ENCODE peak calls at places on chromosomes 11 and 22, in five cellular contexts. One of them, this sample, is unnamed.

GRCh38 chr11:126459691-126460404 is 104.4 kb downstream of the ST3GAL4 start:
- DNase-seq in HEK293T: no peak
- DNase-seq in GM12878: no peak
- DNase-seq in HepG2: no peak
- DNase-seq in H1: no peak
- DNase-seq in this sample: no peak

GRCh38 chr11:16791494-16791961 is 53.1 kb downstream of the C11orf58 start:
- DNase-seq in HEK293T: no peak
- DNase-seq in GM12878: no peak
- DNase-seq in HepG2: peak; percentile 24
- DNase-seq in H1: no peak
- DNase-seq in this sample: no peak

GRCh38 chr22:49211176-49211575 is 616.5 kb downstream of the BRD1 start:
- DNase-seq in GM12878: no peak
- DNase-seq in HepG2: no peak
- DNase-seq in HEK293T: no peak
- DNase-seq in H1: no peak
- DNase-seq in this sample: no peak

GRCh38 chr11:128388182-128388815 is 199.1 kb downstream of the ETS1 start:
- DNase-seq in HepG2: no peak
- DNase-seq in GM12878: no peak
- DNase-seq in HEK293T: peak; percentile 42
- DNase-seq in H1: no peak
- DNase-seq in this sample: no peak

GRCh38 chr11:42996742-42997307 is 315.0 kb upstream of the API5 start:
- DNase-seq in HepG2: no peak
- DNase-seq in GM12878: no peak
- DNase-seq in H1: no peak
- DNase-seq in HEK293T: no peak
- DNase-seq in this sample: no peak

GRCh38 chr11:35558468-35558867 is 33.1 kb upstream of the PAMR1 start:
- DNase-seq in GM12878: no peak
- DNase-seq in HepG2: no peak
- DNase-seq in HEK293T: no peak
- DNase-seq in H1: no peak
- DNase-seq in this sample: no peak

GRCh38 chr11:14300661-14301304 is 58.2 kb downstream of the RRAS2 start:
- DNase-seq in H1: no peak
- DNase-seq in HepG2: peak; percentile 59
- DNase-seq in HEK293T: peak; percentile 72
- DNase-seq in GM12878: no peak
- DNase-seq in this sample: peak; percentile 36

GRCh38 chr11:45803981-45804805 is 756 bp upstream of the SLC35C1 start:
- DNase-seq in H1: peak; percentile 88
- DNase-seq in HEK293T: peak; percentile 52
- DNase-seq in HepG2: peak; percentile 18
- DNase-seq in GM12878: no peak
- DNase-seq in this sample: peak; percentile 49

GRCh38 chr11:74357449-74357848 is 40.8 kb downstream of the PGM2L1 start:
- DNase-seq in HepG2: no peak
- DNase-seq in GM12878: no peak
- DNase-seq in H1: no peak
- DNase-seq in HEK293T: no peak
- DNase-seq in this sample: no peak

GRCh38 chr11:66011785-66012303 is at the start of gene CST6:
- DNase-seq in GM12878: no peak
- DNase-seq in H1: peak; percentile 69
- DNase-seq in HepG2: no peak
- DNase-seq in HEK293T: no peak
- DNase-seq in this sample: no peak

GRCh38 chr22:49683032-49683431 is 144.6 kb downstream of the BRD1 start:
- DNase-seq in GM12878: no peak
- DNase-seq in HepG2: no peak
- DNase-seq in H1: no peak
- DNase-seq in HEK293T: no peak
- DNase-seq in this sample: no peak

DNA sequence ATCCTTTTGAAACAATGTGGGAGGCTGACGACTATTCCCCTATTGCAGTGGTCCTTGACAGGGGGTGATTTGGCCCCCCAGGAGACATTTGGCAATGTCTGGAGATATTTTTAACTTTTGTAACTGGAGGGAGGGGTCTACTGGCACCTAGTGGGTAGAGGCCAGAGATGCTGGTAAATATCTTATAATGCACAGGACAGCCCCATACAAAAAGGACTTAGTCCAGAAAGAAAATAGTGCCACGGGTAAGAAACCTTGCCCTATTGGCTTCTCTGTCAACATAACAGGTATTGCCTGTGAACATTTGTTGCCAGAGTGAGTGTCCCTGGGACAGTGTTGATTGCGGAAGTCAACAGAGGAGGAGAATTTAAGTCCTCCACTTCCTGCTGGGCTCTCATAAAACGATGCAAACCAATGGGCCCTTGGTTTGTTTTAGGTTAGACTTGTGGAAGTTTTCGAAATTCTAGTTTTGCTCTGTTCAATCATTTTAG is 101.6 kb downstream of the MAML2 start:
- DNase-seq in H1: no peak
- DNase-seq in HEK293T: no peak
- DNase-seq in GM12878: no peak
- DNase-seq in HepG2: peak; percentile 89
- DNase-seq in this sample: no peak
- TF ChIP-seq SUZ12 in H1: no peak
- TF ChIP-seq SUZ12 in HEK293T: no peak
- TF ChIP-seq SUZ12 in GM12878: no peak
- TF ChIP-seq SUZ12 in HepG2: no peak
- TF ChIP-seq SUZ12 in this sample: no peak

GRCh38 chr11:1784761-1785650 is 21.3 kb upstream of the CTSD start:
- DNase-seq in HepG2: no peak
- DNase-seq in HEK293T: no peak
- DNase-seq in H1: no peak
- DNase-seq in GM12878: no peak
- DNase-seq in this sample: no peak

GRCh38 chr11:1782026-1782696 is 18.4 kb upstream of the CTSD start:
- DNase-seq in HepG2: no peak
- DNase-seq in HEK293T: no peak
- DNase-seq in GM12878: no peak
- DNase-seq in H1: no peak
- DNase-seq in this sample: no peak

GRCh38 chr11:1781593-1781975 is 17.9 kb upstream of the CTSD start:
- DNase-seq in HepG2: no peak
- DNase-seq in HEK293T: no peak
- DNase-seq in GM12878: no peak
- DNase-seq in H1: no peak
- DNase-seq in this sample: no peak

GRCh38 chr11:1783725-1784529 is 20.2 kb upstream of the CTSD start:
- DNase-seq in H1: no peak
- DNase-seq in HepG2: no peak
- DNase-seq in GM12878: no peak
- DNase-seq in HEK293T: no peak
- DNase-seq in this sample: no peak

DNA sequence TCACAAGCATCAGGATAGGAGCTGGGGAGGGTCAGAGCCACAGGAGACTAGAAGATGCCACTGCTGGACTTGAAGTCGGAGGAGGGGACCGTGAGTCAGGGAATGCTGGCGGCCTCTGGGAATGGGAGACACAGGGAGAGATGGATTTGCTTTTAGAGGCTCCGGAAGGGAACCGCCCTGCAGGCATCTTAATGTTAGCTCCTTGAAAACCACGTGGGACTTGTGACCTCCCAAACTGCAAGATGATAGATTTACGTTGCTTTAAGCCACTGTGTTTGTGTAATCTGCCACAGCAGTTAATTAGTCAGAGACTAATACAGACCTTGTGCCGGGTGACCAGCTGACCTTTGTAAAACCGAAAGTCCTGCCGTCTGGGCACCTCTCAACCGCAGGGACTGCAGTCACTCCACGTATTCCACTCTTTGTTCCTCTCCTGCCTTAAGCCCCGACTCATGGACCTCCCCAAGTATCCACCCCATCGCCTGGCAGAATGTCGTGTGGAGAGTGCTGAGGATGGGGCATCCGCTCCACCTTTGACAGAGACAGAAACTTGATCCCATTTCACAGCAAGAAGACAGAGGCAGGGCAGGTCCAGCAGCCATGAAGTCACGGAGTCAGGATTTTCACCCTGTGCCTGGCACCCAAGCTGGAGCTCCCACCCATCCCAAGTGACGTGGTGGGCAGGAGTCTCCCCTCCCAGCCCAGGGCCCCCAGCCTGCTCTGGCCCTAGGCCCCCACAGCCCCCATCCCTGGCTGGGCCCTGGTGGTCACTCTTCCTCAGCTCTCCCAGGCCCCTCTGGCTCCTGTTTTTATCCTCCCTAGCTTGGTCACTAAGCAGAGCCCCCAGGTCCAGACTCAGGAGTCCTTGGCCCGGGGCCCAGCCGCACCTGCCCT is 19.4 kb upstream of the CTSD start:
- DNase-seq in GM12878: no peak
- DNase-seq in H1: no peak
- DNase-seq in HepG2: no peak
- DNase-seq in HEK293T: no peak
- DNase-seq in this sample: no peak
- TF ChIP-seq SUZ12 in GM12878: no peak
- TF ChIP-seq SUZ12 in H1: no peak
- TF ChIP-seq SUZ12 in HepG2: no peak
- TF ChIP-seq SUZ12 in HEK293T: no peak
- TF ChIP-seq SUZ12 in this sample: no peak

GRCh38 chr11:134045799-134046635 is 22.9 kb upstream of the JAM3 start:
- DNase-seq in HEK293T: no peak
- DNase-seq in HepG2: no peak
- DNase-seq in GM12878: no peak
- DNase-seq in H1: no peak
- DNase-seq in this sample: no peak
- TF ChIP-seq SUZ12 in HEK293T: no peak
- TF ChIP-seq SUZ12 in HepG2: no peak
- TF ChIP-seq SUZ12 in GM12878: no peak
- TF ChIP-seq SUZ12 in H1: no peak
- TF ChIP-seq SUZ12 in this sample: no peak

GRCh38 chr11:64861227-64861970 is 16.9 kb upstream of the CDC42BPG start:
- DNase-seq in GM12878: no peak
- DNase-seq in HEK293T: no peak
- DNase-seq in H1: no peak
- DNase-seq in HepG2: no peak
- DNase-seq in this sample: no peak
- TF ChIP-seq SUZ12 in GM12878: no peak
- TF ChIP-seq SUZ12 in HEK293T: no peak
- TF ChIP-seq SUZ12 in H1: no peak
- TF ChIP-seq SUZ12 in HepG2: no peak
- TF ChIP-seq SUZ12 in this sample: no peak

GRCh38 chr11:104705475-104706195 is 192.6 kb downstream of the CASP12 start:
- DNase-seq in HEK293T: no peak
- DNase-seq in GM12878: peak; percentile 59
- DNase-seq in HepG2: no peak
- DNase-seq in H1: no peak
- DNase-seq in this sample: no peak
- TF ChIP-seq SUZ12 in HEK293T: no peak
- TF ChIP-seq SUZ12 in GM12878: no peak
- TF ChIP-seq SUZ12 in HepG2: no peak
- TF ChIP-seq SUZ12 in H1: no peak
- TF ChIP-seq SUZ12 in this sample: no peak

DNA sequence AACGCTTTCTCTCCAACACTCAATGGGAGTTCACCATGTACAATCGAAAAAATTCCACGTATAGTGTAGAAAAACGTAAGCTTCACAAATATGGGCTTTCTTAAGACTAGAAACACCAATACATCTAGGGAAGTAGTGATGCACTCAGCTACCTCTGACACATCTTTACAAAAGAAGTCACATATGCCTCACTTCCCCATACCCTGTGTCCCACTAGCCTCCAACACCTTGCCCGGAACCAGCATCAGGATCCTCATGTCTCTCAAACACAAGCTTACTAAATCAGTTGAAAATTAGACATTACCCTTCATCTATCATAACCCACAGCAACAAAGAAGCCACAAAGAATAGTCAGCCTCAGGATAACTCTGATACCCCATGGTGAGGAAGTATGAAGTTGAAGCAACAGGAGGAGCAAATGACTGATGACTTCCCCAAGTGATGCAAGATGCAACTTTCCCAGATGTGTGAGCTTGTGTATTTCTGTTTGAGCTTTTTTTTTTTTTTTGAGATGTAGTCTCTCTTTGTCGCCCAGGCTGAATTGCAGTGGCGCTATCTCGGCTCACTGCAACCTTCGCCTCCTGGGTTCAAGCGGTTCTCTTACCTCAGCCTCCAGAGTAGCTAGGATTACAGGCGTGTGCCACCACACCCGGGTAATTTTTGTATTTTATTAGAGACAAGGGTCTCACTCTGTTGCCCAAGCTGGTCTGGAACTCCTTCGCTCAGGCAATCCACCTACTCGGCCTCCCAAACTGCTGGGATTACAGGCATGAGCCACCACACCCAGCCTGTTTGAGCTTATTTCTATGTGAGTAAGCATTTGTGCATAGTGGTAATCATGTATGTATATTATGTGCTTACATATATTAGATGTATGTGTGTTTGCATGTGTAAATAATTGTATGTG is 8.5 kb upstream of the DENND5A start:
- DNase-seq in GM12878: no peak
- DNase-seq in H1: no peak
- DNase-seq in HepG2: no peak
- DNase-seq in HEK293T: no peak
- DNase-seq in this sample: no peak
- TF ChIP-seq SUZ12 in GM12878: no peak
- TF ChIP-seq SUZ12 in H1: no peak
- TF ChIP-seq SUZ12 in HepG2: no peak
- TF ChIP-seq SUZ12 in HEK293T: no peak
- TF ChIP-seq SUZ12 in this sample: no peak

GRCh38 chr22:36152088-36152487 is 8.5 kb downstream of the APOL3 start:
- DNase-seq in HepG2: no peak
- DNase-seq in GM12878: no peak
- DNase-seq in H1: no peak
- DNase-seq in HEK293T: no peak
- DNase-seq in this sample: no peak

GRCh38 chr22:36153756-36154155 is 6.8 kb downstream of the APOL3 start:
- DNase-seq in GM12878: no peak
- DNase-seq in HepG2: peak; percentile 58
- DNase-seq in HEK293T: no peak
- DNase-seq in H1: no peak
- DNase-seq in this sample: no peak

GRCh38 chr22:36156515-36157419 is 3.8 kb downstream of the APOL3 start:
- DNase-seq in H1: no peak
- DNase-seq in GM12878: no peak
- DNase-seq in HEK293T: no peak
- DNase-seq in HepG2: peak; percentile 41
- DNase-seq in this sample: no peak

GRCh38 chr22:36156119-36156514 is 4.4 kb downstream of the APOL3 start:
- DNase-seq in HEK293T: no peak
- DNase-seq in H1: no peak
- DNase-seq in GM12878: no peak
- DNase-seq in HepG2: no peak
- DNase-seq in this sample: no peak

DNA sequence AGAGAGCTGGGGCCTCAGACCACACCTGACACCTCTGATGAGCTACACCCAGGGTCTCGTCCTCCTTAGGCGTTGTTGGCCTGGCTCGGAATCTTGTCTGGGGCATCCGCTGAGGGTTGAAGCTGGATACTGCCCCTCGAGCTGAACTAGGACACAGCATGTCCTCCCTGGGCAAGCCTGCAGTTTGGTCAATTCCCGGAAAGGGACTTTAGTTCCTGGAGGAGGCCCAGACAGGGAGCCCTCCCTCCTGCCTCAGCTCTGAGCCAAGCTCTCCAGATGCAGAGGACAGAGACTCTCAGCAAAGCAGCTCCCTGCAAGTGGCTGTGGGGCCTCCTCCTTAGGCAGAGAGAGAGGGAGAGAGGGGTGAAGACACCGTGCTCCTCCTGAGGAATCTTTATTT is 4.9 kb downstream of the APOL3 start:
- DNase-seq in HEK293T: no peak
- DNase-seq in GM12878: no peak
- DNase-seq in H1: no peak
- DNase-seq in HepG2: peak; percentile 35
- DNase-seq in this sample: no peak
- TF ChIP-seq SUZ12 in HEK293T: no peak
- TF ChIP-seq SUZ12 in GM12878: no peak
- TF ChIP-seq SUZ12 in H1: no peak
- TF ChIP-seq SUZ12 in HepG2: no peak
- TF ChIP-seq SUZ12 in this sample: no peak